ENCODE peak calls at places on chromosomes 1 and 21, in four cellular contexts. One of them, this sample, is unnamed.

GRCh38 chr1:180539103-180539502 is 19.7 kb upstream of the OVAAL start:
- DNase-seq in K562: no peak
- DNase-seq in GM12878: no peak
- DNase-seq in HepG2: no peak
- DNase-seq in this sample: no peak

GRCh38 chr1:16618719-16619118 is 5.4 kb upstream of the NBPF1 start:
- DNase-seq in HepG2: no peak
- DNase-seq in GM12878: no peak
- DNase-seq in K562: no peak
- DNase-seq in this sample: peak

GRCh38 chr21:36725793-36726386 is 27.0 kb downstream of the SIM2 start:
- DNase-seq in K562: no peak
- DNase-seq in GM12878: no peak
- DNase-seq in HepG2: no peak
- DNase-seq in this sample: no peak

GRCh38 chr1:246724725-246725095 is 501 bp downstream of the SCCPDH start:
- DNase-seq in K562: peak
- DNase-seq in HepG2: no peak
- DNase-seq in GM12878: no peak
- DNase-seq in this sample: no peak

GRCh38 chr1:202086579-202087350 is 36.0 kb upstream of the GPR37L1 start:
- DNase-seq in HepG2: no peak
- DNase-seq in K562: no peak
- DNase-seq in GM12878: no peak
- DNase-seq in this sample: no peak

GRCh38 chr1:10178602-10179407 is 31.6 kb upstream of the KIF1B start:
- DNase-seq in HepG2: no peak
- DNase-seq in K562: no peak
- DNase-seq in GM12878: no peak
- DNase-seq in this sample: no peak

GRCh38 chr21:14452031-14452778 is 69.3 kb upstream of the HSPA13 start:
- DNase-seq in HepG2: no peak
- DNase-seq in GM12878: no peak
- DNase-seq in K562: peak
- DNase-seq in this sample: no peak

GRCh38 chr1:185402930-185403329 is 85.9 kb upstream of the IVNS1ABP start:
- DNase-seq in HepG2: no peak
- DNase-seq in GM12878: no peak
- DNase-seq in K562: peak
- DNase-seq in this sample: no peak

GRCh38 chr21:21084179-21084578 is 86.0 kb downstream of the NCAM2 start:
- DNase-seq in HepG2: no peak
- DNase-seq in GM12878: no peak
- DNase-seq in K562: no peak
- DNase-seq in this sample: no peak

GRCh38 chr1:92951141-92951582 is 10.1 kb downstream of the DIPK1A start:
- DNase-seq in HepG2: peak
- DNase-seq in GM12878: peak
- DNase-seq in K562: peak
- DNase-seq in this sample: no peak

GRCh38 chr1:234512376-234512965 is 33.5 kb upstream of the TARBP1 start:
- DNase-seq in K562: peak
- DNase-seq in GM12878: no peak
- DNase-seq in HepG2: no peak
- DNase-seq in this sample: no peak

GRCh38 chr1:98660941-98661543 is 479 bp upstream of the SNX7 start:
- DNase-seq in HepG2: no peak
- DNase-seq in GM12878: no peak
- DNase-seq in K562: no peak
- DNase-seq in this sample: no peak

GRCh38 chr1:158028956-158029355 is 35.5 kb downstream of the KIRREL1 start:
- DNase-seq in GM12878: no peak
- DNase-seq in HepG2: no peak
- DNase-seq in K562: no peak
- DNase-seq in this sample: no peak
- TF ChIP-seq ATF3 in GM12878: no peak
- TF ChIP-seq ATF3 in HepG2: no peak
- TF ChIP-seq ATF3 in K562: no peak
- TF ChIP-seq ATF3 in this sample: no peak

GRCh38 chr1:212514056-212514614 is 81.4 kb downstream of the NENF start:
- DNase-seq in K562: peak
- DNase-seq in HepG2: peak
- DNase-seq in GM12878: no peak
- DNase-seq in this sample: peak
- TF ChIP-seq EZH2 in K562: no peak
- TF ChIP-seq EZH2 in HepG2: no peak
- TF ChIP-seq EZH2 in GM12878: no peak
- TF ChIP-seq EZH2 in this sample: peak

GRCh38 chr1:206693592-206693991 is 8.9 kb downstream of the MAPKAPK2 start:
- DNase-seq in GM12878: no peak
- DNase-seq in HepG2: no peak
- DNase-seq in K562: no peak
- DNase-seq in this sample: no peak

GRCh38 chr1:206691604-206692003 is 6.9 kb downstream of the MAPKAPK2 start:
- DNase-seq in GM12878: no peak
- DNase-seq in K562: peak
- DNase-seq in HepG2: peak
- DNase-seq in this sample: no peak

GRCh38 chr1:206694151-206694550 is 9.4 kb downstream of the MAPKAPK2 start:
- DNase-seq in HepG2: no peak
- DNase-seq in K562: no peak
- DNase-seq in GM12878: no peak
- DNase-seq in this sample: no peak

GRCh38 chr1:206694551-206695124 is 9.9 kb downstream of the MAPKAPK2 start:
- DNase-seq in K562: no peak
- DNase-seq in HepG2: peak
- DNase-seq in GM12878: no peak
- DNase-seq in this sample: no peak

DNA sequence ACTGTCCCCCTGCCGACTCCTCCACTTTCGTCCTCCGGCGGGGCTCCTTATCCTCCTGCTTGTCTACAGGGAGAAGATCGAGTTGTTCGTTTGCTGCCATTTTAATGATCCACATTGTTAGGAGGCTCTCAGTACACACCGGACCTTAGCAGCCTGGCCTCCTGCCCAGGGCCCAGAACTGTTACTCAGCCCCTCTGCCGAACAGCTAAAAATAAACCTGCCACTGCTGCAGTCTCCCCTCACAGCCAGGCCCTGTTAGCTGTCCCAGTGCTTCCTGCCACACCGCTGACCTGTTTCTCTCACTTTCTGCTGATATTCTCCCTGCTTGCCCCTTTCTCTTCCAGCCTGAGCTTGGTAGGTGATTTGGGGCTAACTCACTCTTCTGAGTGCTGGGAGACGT is 8.3 kb downstream of the MAPKAPK2 start:
- DNase-seq in GM12878: no peak
- DNase-seq in K562: peak
- DNase-seq in HepG2: no peak
- DNase-seq in this sample: no peak
- TF ChIP-seq CEBPB in GM12878: no peak
- TF ChIP-seq CEBPB in K562: no peak
- TF ChIP-seq CEBPB in HepG2: no peak
- TF ChIP-seq CEBPB in this sample: no peak

GRCh38 chr1:206854401-206855129 is 10.9 kb upstream of the IL20 start:
- DNase-seq in HepG2: no peak
- DNase-seq in GM12878: no peak
- DNase-seq in K562: no peak
- DNase-seq in this sample: no peak

GRCh38 chr1:206860165-206860564 is 5.3 kb upstream of the IL20 start:
- DNase-seq in HepG2: no peak
- DNase-seq in GM12878: no peak
- DNase-seq in K562: no peak
- DNase-seq in this sample: no peak

GRCh38 chr1:206855863-206856262 is 9.6 kb upstream of the IL20 start:
- DNase-seq in HepG2: no peak
- DNase-seq in GM12878: no peak
- DNase-seq in K562: no peak
- DNase-seq in this sample: no peak

GRCh38 chr1:206859082-206859491 is 6.3 kb upstream of the IL20 start:
- DNase-seq in K562: no peak
- DNase-seq in HepG2: no peak
- DNase-seq in GM12878: no peak
- DNase-seq in this sample: no peak

GRCh38 chr1:206856674-206857464 is 8.6 kb upstream of the IL20 start:
- DNase-seq in GM12878: no peak
- DNase-seq in K562: no peak
- DNase-seq in HepG2: peak
- DNase-seq in this sample: no peak
- TF ChIP-seq ATF3 in GM12878: no peak
- TF ChIP-seq ATF3 in K562: no peak
- TF ChIP-seq ATF3 in HepG2: no peak
- TF ChIP-seq ATF3 in this sample: no peak

GRCh38 chr1:61790837-61791236 is 48.6 kb downstream of the PATJ start:
- DNase-seq in GM12878: no peak
- DNase-seq in HepG2: no peak
- DNase-seq in K562: no peak
- DNase-seq in this sample: no peak
- TF ChIP-seq EZH2 in GM12878: no peak
- TF ChIP-seq EZH2 in HepG2: no peak
- TF ChIP-seq EZH2 in K562: no peak
- TF ChIP-seq EZH2 in this sample: no peak

DNA sequence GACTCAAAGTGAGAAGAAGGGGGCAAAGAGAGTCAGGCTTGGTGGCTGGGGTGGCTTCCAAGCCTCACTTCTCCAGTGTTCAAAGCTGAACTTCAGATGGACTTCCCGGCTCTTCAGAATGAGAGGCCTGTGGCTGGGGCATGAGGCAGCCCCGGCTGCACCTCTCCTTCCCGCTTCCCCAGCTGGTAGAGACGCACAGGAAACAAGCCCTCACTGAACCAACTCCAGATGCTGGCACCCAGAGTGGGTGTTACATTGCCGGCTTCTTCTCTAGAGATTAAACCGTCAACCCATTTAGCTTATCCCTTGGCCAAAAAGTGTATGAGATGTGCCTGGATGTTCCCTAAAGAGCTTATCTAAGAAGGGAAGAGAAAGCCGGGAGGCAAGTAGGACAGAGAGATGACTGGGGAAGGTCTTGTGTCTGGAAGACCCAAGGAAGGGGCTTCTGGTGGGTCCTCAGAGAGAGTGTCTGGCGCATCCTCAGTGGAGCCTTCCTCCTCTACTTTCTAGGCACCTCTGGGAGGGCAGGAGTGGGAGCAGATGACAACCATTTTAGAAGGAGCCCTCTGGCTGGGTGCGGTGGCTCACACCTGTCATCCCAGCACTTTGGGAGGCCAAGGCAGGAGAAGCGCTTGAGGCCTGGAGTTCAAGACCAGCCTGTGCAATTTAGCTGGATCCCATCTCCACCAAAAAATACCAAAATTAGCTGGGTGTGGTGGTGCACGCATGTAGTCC is 2.0 kb downstream of the ADAMTSL4 start:
- DNase-seq in HepG2: no peak
- DNase-seq in K562: no peak
- DNase-seq in GM12878: no peak
- DNase-seq in this sample: no peak
- TF ChIP-seq CEBPB in HepG2: no peak
- TF ChIP-seq CEBPB in K562: no peak
- TF ChIP-seq CEBPB in GM12878: no peak
- TF ChIP-seq CEBPB in this sample: no peak

This sample was measured in H1.